ENCODE peak calls at places on chromosomes 5 and 9, in five cellular contexts. G is left ventricle myocardium inferior, J is kidney, W is kidney epithelial cell, T is mammary epithelial cell. E is an unnamed sample.

GRCh38 chr9:89078860-89079259 is 87.6 kb downstream of the S1PR3 start:
- DNase-seq in G (no peak), J (no peak), W (no peak), T (no peak), E (no peak)

GRCh38 chr9:14251146-14252071 is 62.5 kb downstream of the NFIB start:
- DNase-seq in G (peak), J (peak), W (peak), T (peak), E (peak)

GRCh38 chr9:96189995-96190394 is 112.0 kb downstream of the HSD17B3 start:
- DNase-seq in G (no peak), J (no peak), W (no peak), T (no peak), E (no peak)

GRCh38 chr5:7393921-7394799 is 1.8 kb upstream of the ADCY2 start:
- DNase-seq in G (no peak), J (no peak), W (no peak), T (no peak), E (no peak)

GRCh38 chr5:149143470-149143869 is 2.2 kb downstream of the ABLIM3 start:
- DNase-seq in G (no peak), J (no peak), W (no peak), T (no peak), E (no peak)

GRCh38 chr5:65482727-65483473 is 1.2 kb upstream of the ADAMTS6 start:
- DNase-seq in G (no peak), J (no peak), W (no peak), T (peak), E (peak)

GRCh38 chr5:168288349-168289245 is 2.8 kb upstream of the WWC1 start:
- DNase-seq in G (no peak), J (peak), W (peak), T (peak), E (no peak)

GRCh38 chr9:95815153-95815552 is 60.3 kb upstream of the ERCC6L2 start:
- DNase-seq in G (no peak), J (no peak), W (no peak), T (no peak), E (peak)

GRCh38 chr5:65475336-65475735 is 6.4 kb downstream of the ADAMTS6 start:
- DNase-seq in G (no peak), J (no peak), W (no peak), T (no peak), E (no peak)

GRCh38 chr9:36748322-36748899 is 175.7 kb downstream of the MELK start:
- DNase-seq in G (peak), J (no peak), W (no peak), T (peak), E (peak)

DNA sequence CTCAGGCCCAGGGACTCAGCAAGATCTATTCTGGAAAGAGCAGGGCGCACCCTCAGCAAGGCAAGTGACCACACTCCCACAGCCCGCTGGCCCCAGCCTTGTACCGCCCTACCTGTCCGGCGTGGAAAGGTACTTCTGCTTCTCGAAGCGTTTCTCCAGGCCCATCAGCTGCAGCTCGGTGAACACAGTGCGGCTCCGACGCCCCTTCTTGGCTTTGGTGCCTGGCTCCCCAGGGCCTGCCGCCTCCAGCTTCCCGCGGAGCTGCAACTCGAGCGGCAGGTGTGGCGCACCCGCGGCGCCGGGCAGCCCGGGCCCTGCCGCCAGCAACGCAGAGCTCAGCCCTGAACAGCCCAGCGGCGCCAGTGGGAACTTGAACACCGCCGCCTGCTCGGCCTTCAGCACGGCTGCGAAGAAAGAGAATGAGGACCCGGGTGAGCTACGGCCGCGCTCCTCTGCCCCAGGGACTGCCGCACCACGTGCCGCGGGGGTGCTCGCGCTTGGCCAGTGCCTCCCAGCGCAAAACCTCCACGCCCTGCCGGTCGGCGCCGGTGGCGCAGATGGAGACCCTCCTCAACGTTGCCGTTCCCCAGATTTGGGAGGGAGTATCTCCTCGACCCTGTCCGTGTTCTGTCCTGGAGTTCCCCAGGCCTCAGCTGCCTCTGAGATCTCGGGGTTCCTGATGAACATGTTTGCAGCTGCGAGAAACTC is 2.2 kb downstream of the BARX1 start:
- DNase-seq in G (no peak), J (no peak), W (no peak), T (no peak), E (no peak)
- TF ChIP-seq CTCF in G (no peak), J (no peak), W (no peak), T (no peak), E (no peak)

DNA sequence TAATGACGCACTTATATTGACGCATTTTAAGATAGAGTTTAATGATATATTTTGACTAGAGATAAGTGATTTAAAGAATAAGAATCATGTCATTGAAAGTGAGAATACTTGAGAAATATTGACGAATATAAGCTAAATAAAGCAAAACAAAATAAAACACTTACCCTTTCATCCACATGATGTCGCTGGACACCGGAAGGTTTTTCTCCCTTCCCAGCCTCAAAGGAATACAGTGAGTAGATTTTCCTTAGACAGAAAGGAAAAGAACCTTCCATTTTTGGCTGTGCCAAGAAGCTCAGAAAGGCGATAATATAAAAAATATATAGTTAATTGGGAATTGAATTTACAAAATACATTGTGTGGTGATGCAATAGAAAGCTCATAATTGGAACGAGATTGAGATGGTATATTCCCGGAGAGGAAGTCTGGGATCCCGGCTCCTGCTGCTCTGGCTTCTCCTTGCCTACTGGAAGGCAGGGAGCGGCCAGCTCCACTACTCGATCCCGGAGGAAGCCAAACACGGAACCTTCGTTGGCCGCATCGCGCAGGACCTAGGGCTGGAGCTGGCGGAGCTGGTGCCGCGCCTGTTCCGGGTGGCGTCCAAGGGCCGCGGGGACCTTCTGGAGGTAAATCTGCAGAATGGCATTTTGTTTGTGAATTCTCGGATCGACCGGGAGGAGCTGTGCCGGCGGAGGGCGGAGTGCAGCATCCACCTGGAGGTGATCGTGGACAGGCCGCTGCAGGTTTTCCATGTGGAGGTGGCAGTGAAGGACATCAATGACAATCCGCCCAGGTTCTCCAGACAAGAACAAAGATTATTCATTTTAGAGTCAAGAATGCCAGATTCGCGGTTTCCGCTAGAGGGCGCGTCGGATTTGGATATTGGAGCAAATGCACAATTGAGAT is at the start of gene PCDHA5:
- DNase-seq in G (no peak), J (peak), W (no peak), T (no peak), E (peak)
- TF ChIP-seq CTCF in G (peak), J (no peak), W (peak), T (peak), E (peak)

GRCh38 chr5:10059611-10060379 is 189.9 kb downstream of the ATPSCKMT start:
- DNase-seq in G (no peak), J (no peak), W (no peak), T (no peak), E (no peak)
- TF ChIP-seq CTCF in G (no peak), J (no peak), W (no peak), T (no peak), E (no peak)

GRCh38 chr5:104576677-104577076 is 1014.1 kb upstream of the NUDT12 start:
- DNase-seq in G (no peak), J (no peak), W (no peak), T (no peak), E (no peak)
- TF ChIP-seq CTCF in G (no peak), J (no peak), W (no peak), T (no peak), E (no peak)

DNA sequence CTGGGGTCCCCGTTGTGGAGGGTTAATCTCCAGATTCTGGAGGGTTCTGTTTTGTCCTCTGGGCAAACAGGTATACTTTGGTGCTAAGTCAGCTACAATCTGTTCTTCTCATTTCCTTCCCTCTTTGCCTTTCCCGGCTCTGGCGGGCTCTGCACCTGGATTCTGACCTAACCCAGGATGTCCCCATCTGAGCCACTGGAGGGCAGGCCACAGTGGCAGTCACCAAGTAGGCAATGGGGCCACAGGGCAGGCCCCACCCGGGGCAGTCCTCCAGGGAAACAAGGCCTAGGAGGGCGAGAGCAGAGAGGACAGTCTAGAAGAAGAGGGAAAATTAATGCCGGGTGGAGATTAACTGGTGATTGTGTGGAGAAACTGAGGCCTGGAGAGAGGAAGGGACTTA is 40.4 kb upstream of the HRH2 start:
- DNase-seq in G (no peak), J (no peak), W (no peak), T (no peak), E (no peak)
- TF ChIP-seq CTCF in G (peak), J (no peak), W (no peak), T (no peak), E (no peak)

GRCh38 chr9:115378246-115378645 is 260.3 kb upstream of the TNC start:
- DNase-seq in G (no peak), J (no peak), W (no peak), T (no peak), E (no peak)

GRCh38 chr9:115373710-115374045 is 255.7 kb upstream of the TNC start:
- DNase-seq in G (no peak), J (no peak), W (no peak), T (no peak), E (no peak)

GRCh38 chr9:115369322-115369957 is 251.5 kb upstream of the TNC start:
- DNase-seq in G (peak), J (peak), W (no peak), T (peak), E (peak)

GRCh38 chr9:115374724-115375268 is 256.8 kb upstream of the TNC start:
- DNase-seq in G (no peak), J (no peak), W (no peak), T (peak), E (no peak)

DNA sequence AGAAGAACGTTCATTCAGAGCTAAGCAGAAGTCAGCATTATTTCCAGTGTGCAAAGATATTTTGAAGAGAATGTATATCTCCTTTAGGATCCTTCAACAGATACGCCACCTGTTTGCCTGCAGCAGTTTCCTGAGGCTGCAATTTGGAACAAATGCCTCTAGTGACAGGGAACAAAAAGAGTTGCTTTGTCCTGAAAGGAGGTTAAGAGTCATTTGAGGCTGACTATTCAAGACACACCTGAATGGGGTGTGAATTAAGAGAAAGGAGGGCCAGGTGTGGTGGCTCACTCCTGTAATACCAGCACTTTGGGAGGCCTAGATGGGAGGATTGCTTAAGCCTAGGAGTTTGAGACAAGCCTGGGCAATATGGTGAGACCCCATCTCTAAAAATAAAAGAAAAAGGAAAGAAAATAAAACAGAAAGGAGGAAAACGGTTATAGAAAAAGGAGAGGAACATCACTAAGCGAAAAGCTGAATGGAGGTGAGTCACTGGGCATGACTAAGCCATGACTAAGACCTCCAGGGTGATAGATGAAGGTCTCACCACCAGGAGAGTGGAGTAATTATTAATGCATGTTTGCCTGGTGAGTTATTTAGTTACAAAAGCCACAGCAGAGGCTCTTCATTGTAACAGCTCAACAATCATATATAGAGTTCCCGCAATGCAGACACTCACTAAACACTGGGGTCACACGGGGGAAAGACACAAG is 255.2 kb upstream of the TNC start:
- DNase-seq in G (no peak), J (no peak), W (peak), T (peak), E (peak)
- TF ChIP-seq CTCF in G (no peak), J (no peak), W (no peak), T (peak), E (no peak)

DNA sequence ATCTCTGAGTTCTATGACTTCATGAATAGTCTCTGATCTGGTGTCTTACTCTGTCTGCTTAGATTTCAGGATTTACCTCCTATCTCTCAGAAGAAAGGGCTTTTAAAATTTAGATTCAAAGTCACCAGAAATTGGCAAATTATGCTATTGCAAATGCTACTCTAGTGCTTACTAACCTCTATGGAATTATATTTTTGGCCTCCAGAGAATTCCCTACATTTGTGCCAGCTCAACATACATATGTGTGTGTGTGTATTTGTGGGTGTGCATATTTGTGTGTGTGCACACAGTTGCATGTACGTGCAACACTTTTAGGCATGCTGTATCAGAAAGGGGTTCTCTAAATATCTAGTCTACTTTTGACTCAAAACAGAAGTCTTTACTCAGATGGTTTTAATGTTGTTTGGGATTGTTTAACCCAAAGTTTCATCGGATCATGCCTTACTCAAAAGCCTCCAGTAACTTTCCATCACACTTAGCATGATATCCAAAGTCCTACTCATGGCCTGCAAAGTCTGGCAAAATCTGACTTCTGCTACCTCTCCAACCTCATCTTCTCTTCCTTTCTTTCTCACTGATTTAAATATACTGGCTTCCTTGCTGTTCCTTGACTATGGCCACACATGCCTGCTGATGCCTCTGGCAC is 147.6 kb upstream of the NR3C1 start:
- DNase-seq in G (no peak), J (no peak), W (no peak), T (no peak), E (no peak)
- TF ChIP-seq CTCF in G (no peak), J (no peak), W (no peak), T (no peak), E (no peak)

GRCh38 chr9:136944519-136945332 is at the start of the genes C8G and FBXW5:
- DNase-seq in G (peak), J (peak), W (peak), T (peak), E (peak)
- TF ChIP-seq CTCF in G (peak), J (peak), W (peak), T (peak), E (peak)

GRCh38 chr5:158303261-158303660 is 444.3 kb upstream of the CLINT1 start:
- DNase-seq in G (no peak), J (no peak), W (no peak), T (no peak), E (no peak)

GRCh38 chr5:158302029-158302428 is 443.1 kb upstream of the CLINT1 start:
- DNase-seq in G (no peak), J (no peak), W (no peak), T (no peak), E (no peak)

GRCh38 chr5:158297002-158297527 is 438.1 kb upstream of the CLINT1 start:
- DNase-seq in G (no peak), J (no peak), W (no peak), T (no peak), E (no peak)

GRCh38 chr5:158303883-158304282 is 444.9 kb upstream of the CLINT1 start:
- DNase-seq in G (no peak), J (no peak), W (no peak), T (no peak), E (no peak)

GRCh38 chr5:158301186-158301585 is 442.2 kb upstream of the CLINT1 start:
- DNase-seq in G (no peak), J (no peak), W (no peak), T (no peak), E (no peak)
- TF ChIP-seq CTCF in G (no peak), J (no peak), W (no peak), T (no peak), E (no peak)